ENCODE peak calls at places on chromosomes 7 and 10, in six cellular contexts. One of them, this sample, is unnamed.
A peak's percentile ranks its signal among the peaks of the same experiment; 100 is the strongest.

GRCh38 chr7:96694082-96694481 is 15.6 kb downstream of the SEM1 start:
- DNase-seq in stimulated activated CD4-positive, alpha-beta T cell treated with anti-CD3 and anti-CD28 coated beads, Interleukin-15, amount 100 ng/mL, for 24 hours: no peak
- DNase-seq in activated effector memory CD4-positive, alpha-beta T cell treated with Interleukin-2 at 50 U/mL for 16 hours: no peak
- DNase-seq in effector memory CD8-positive, alpha-beta T cell: no peak
- DNase-seq in activated CD4-positive, alpha-beta memory T cell treated with anti-CD3 and anti-CD28 coated beads for 36 hours: no peak
- DNase-seq in C1 segment of cervical spinal cord: no peak
- DNase-seq in this sample: no peak

GRCh38 chr10:75187961-75188426 is 22.6 kb upstream of the VDAC2 start:
- DNase-seq in activated CD4-positive, alpha-beta memory T cell treated with anti-CD3 and anti-CD28 coated beads for 36 hours: peak; percentile 75
- DNase-seq in C1 segment of cervical spinal cord: no peak
- DNase-seq in effector memory CD8-positive, alpha-beta T cell: peak; percentile 70
- DNase-seq in activated effector memory CD4-positive, alpha-beta T cell treated with Interleukin-2 at 50 U/mL for 16 hours: peak; percentile 57
- DNase-seq in stimulated activated CD4-positive, alpha-beta T cell treated with anti-CD3 and anti-CD28 coated beads, Interleukin-15, amount 100 ng/mL, for 24 hours: peak; percentile 68
- DNase-seq in this sample: no peak

GRCh38 chr7:75722381-75722780 is 16.4 kb downstream of the HIP1 start:
- DNase-seq in activated effector memory CD4-positive, alpha-beta T cell treated with Interleukin-2 at 50 U/mL for 16 hours: no peak
- DNase-seq in stimulated activated CD4-positive, alpha-beta T cell treated with anti-CD3 and anti-CD28 coated beads, Interleukin-15, amount 100 ng/mL, for 24 hours: no peak
- DNase-seq in effector memory CD8-positive, alpha-beta T cell: no peak
- DNase-seq in activated CD4-positive, alpha-beta memory T cell treated with anti-CD3 and anti-CD28 coated beads for 36 hours: no peak
- DNase-seq in C1 segment of cervical spinal cord: no peak
- DNase-seq in this sample: no peak

GRCh38 chr7:95675016-95675415 is 78.7 kb upstream of the PDK4 start:
- DNase-seq in activated effector memory CD4-positive, alpha-beta T cell treated with Interleukin-2 at 50 U/mL for 16 hours: no peak
- DNase-seq in C1 segment of cervical spinal cord: no peak
- DNase-seq in stimulated activated CD4-positive, alpha-beta T cell treated with anti-CD3 and anti-CD28 coated beads, Interleukin-15, amount 100 ng/mL, for 24 hours: no peak
- DNase-seq in activated CD4-positive, alpha-beta memory T cell treated with anti-CD3 and anti-CD28 coated beads for 36 hours: no peak
- DNase-seq in effector memory CD8-positive, alpha-beta T cell: no peak
- DNase-seq in this sample: no peak

GRCh38 chr7:132321387-132321786 is 254.9 kb downstream of the PLXNA4 start:
- DNase-seq in activated effector memory CD4-positive, alpha-beta T cell treated with Interleukin-2 at 50 U/mL for 16 hours: no peak
- DNase-seq in effector memory CD8-positive, alpha-beta T cell: no peak
- DNase-seq in stimulated activated CD4-positive, alpha-beta T cell treated with anti-CD3 and anti-CD28 coated beads, Interleukin-15, amount 100 ng/mL, for 24 hours: no peak
- DNase-seq in activated CD4-positive, alpha-beta memory T cell treated with anti-CD3 and anti-CD28 coated beads for 36 hours: no peak
- DNase-seq in C1 segment of cervical spinal cord: no peak
- DNase-seq in this sample: no peak

GRCh38 chr7:75823198-75823910 is 9.7 kb upstream of the CCL24 start:
- DNase-seq in stimulated activated CD4-positive, alpha-beta T cell treated with anti-CD3 and anti-CD28 coated beads, Interleukin-15, amount 100 ng/mL, for 24 hours: no peak
- DNase-seq in effector memory CD8-positive, alpha-beta T cell: no peak
- DNase-seq in activated CD4-positive, alpha-beta memory T cell treated with anti-CD3 and anti-CD28 coated beads for 36 hours: no peak
- DNase-seq in C1 segment of cervical spinal cord: no peak
- DNase-seq in activated effector memory CD4-positive, alpha-beta T cell treated with Interleukin-2 at 50 U/mL for 16 hours: no peak
- DNase-seq in this sample: no peak

GRCh38 chr10:82267014-82267413 is 392.0 kb downstream of the NRG3 start:
- DNase-seq in effector memory CD8-positive, alpha-beta T cell: no peak
- DNase-seq in C1 segment of cervical spinal cord: no peak
- DNase-seq in activated effector memory CD4-positive, alpha-beta T cell treated with Interleukin-2 at 50 U/mL for 16 hours: no peak
- DNase-seq in activated CD4-positive, alpha-beta memory T cell treated with anti-CD3 and anti-CD28 coated beads for 36 hours: no peak
- DNase-seq in stimulated activated CD4-positive, alpha-beta T cell treated with anti-CD3 and anti-CD28 coated beads, Interleukin-15, amount 100 ng/mL, for 24 hours: no peak
- DNase-seq in this sample: no peak

GRCh38 chr7:91929463-91929862 is 11.2 kb upstream of the AKAP9 start:
- DNase-seq in C1 segment of cervical spinal cord: no peak
- DNase-seq in activated effector memory CD4-positive, alpha-beta T cell treated with Interleukin-2 at 50 U/mL for 16 hours: no peak
- DNase-seq in effector memory CD8-positive, alpha-beta T cell: no peak
- DNase-seq in activated CD4-positive, alpha-beta memory T cell treated with anti-CD3 and anti-CD28 coated beads for 36 hours: no peak
- DNase-seq in stimulated activated CD4-positive, alpha-beta T cell treated with anti-CD3 and anti-CD28 coated beads, Interleukin-15, amount 100 ng/mL, for 24 hours: no peak
- DNase-seq in this sample: no peak